ENCODE peak calls at places on chromosomes 1 and 21, in ten cellular contexts. L, I, P, R, U, G, S, A, K and T are unnamed samples.

GRCh38 chr1:58082596-58082995 is 463.9 kb downstream of the OMA1 start:
- DNase-seq in A (no peak), U (no peak), R (peak; percentile 79), L (no peak), G (no peak), K (no peak), I (no peak), S (no peak), P (no peak), T (no peak)

GRCh38 chr1:214793708-214794107 is 190.7 kb downstream of the CENPF start:
- DNase-seq in I (no peak), P (no peak), G (no peak), L (no peak), S (no peak), A (no peak), U (no peak), K (no peak), R (no peak), T (no peak)

GRCh38 chr21:45088729-45089128 is 14.3 kb downstream of the ADARB1 start:
- DNase-seq in I (no peak), S (no peak), K (no peak), R (no peak), A (no peak), P (no peak), U (no peak), G (no peak), L (no peak), T (no peak)

GRCh38 chr1:20964540-20965484 is 177.7 kb upstream of the HP1BP3 start:
- DNase-seq in I (peak; percentile 52), L (no peak), G (no peak), S (no peak), K (no peak), U (no peak), R (no peak), A (no peak), P (no peak), T (no peak)

GRCh38 chr1:203311368-203312301 is 6.3 kb downstream of the BTG2 start:
- DNase-seq in R (no peak), U (no peak), K (no peak), S (no peak), G (no peak), I (peak; percentile 19), P (no peak), A (no peak), L (no peak), T (no peak)

GRCh38 chr1:210647406-210648333 is 319.0 kb downstream of the HHAT start:
- DNase-seq in R (no peak), U (no peak), K (peak; percentile 11), I (no peak), L (peak; percentile 56), A (no peak), S (no peak), P (peak; percentile 33), G (no peak), T (no peak)

GRCh38 chr1:245788269-245788668 is 633.5 kb downstream of the KIF26B start:
- DNase-seq in S (no peak), R (no peak), P (peak; percentile 90), K (peak; percentile 80), L (peak; percentile 93), U (no peak), G (no peak), A (no peak), I (no peak), T (peak; percentile 94)

GRCh38 chr21:34513109-34513675 is 1.2 kb upstream of the KCNE1 start:
- DNase-seq in G (no peak), L (no peak), S (no peak), K (no peak), U (no peak), R (peak; percentile 22), A (no peak), I (no peak), P (no peak), T (no peak)

GRCh38 chr1:167223144-167224103 is 2.7 kb downstream of the POU2F1 start:
- DNase-seq in P (no peak), R (no peak), G (no peak), L (no peak), A (no peak), K (no peak), I (peak; percentile 33), U (no peak), S (no peak), T (peak; percentile 40)

GRCh38 chr1:185319152-185319501 is 2.1 kb upstream of the IVNS1ABP start:
- DNase-seq in R (no peak), U (no peak), I (no peak), L (no peak), A (no peak), G (no peak), S (no peak), P (no peak), K (no peak), T (no peak)

GRCh38 chr1:74571875-74572274 is 59.5 kb upstream of the LRRC53 start:
- DNase-seq in K (no peak), P (no peak), S (no peak), I (no peak), R (no peak), L (no peak), U (no peak), A (no peak), G (peak; percentile 33), T (no peak)

GRCh38 chr1:58902830-58903229 is 119.0 kb upstream of the JUN start:
- DNase-seq in S (no peak), P (no peak), R (no peak), K (no peak), I (no peak), U (no peak), A (no peak), G (no peak), L (no peak), T (no peak)

GRCh38 chr1:230772457-230773395 is 25.5 kb downstream of the CAPN9 start:
- DNase-seq in K (peak; percentile 81), L (peak; percentile 59), U (no peak), I (peak; percentile 81), P (peak; percentile 87), A (peak; percentile 54), G (peak; percentile 54), S (no peak), R (peak; percentile 42), T (peak; percentile 66)

GRCh38 chr1:38027201-38028104 is 14.9 kb downstream of the UTP11 start:
- DNase-seq in K (no peak), L (no peak), U (no peak), S (peak; percentile 83), R (no peak), A (no peak), G (no peak), I (no peak), P (no peak), T (no peak)

GRCh38 chr1:218250492-218250891 is 34.6 kb upstream of the RRP15 start:
- DNase-seq in U (no peak), S (no peak), L (no peak), P (no peak), G (no peak), A (no peak), K (no peak), I (no peak), R (no peak), T (no peak)

GRCh38 chr1:234887026-234887910 is 241.4 kb downstream of the TOMM20 start:
- DNase-seq in A (no peak), U (no peak), L (peak; percentile 40), K (peak; percentile 52), P (peak; percentile 61), I (no peak), S (no peak), G (no peak), R (no peak), T (peak; percentile 17)

GRCh38 chr1:176567190-176567794 is 104.3 kb downstream of the PAPPA2 start:
- DNase-seq in A (no peak), S (no peak), I (no peak), U (no peak), G (no peak), P (peak; percentile 59), K (no peak), L (no peak), R (no peak), T (peak; percentile 6)

GRCh38 chr1:230681599-230681998 is 32.3 kb downstream of the AGT start:
- DNase-seq in G (no peak), P (peak; percentile 65), U (no peak), L (peak; percentile 74), S (peak; percentile 76), I (peak; percentile 27), K (no peak), A (no peak), R (no peak), T (peak; percentile 68)

GRCh38 chr1:219883400-219884332 is 44.7 kb downstream of the SLC30A10 start:
- DNase-seq in G (peak; percentile 60), K (no peak), A (no peak), U (no peak), L (no peak), R (peak; percentile 33), S (no peak), P (no peak), I (no peak), T (no peak)

GRCh38 chr21:45741691-45742090 is 98.2 kb downstream of the PCBP3 start:
- DNase-seq in I (no peak), K (no peak), G (no peak), U (no peak), P (no peak), R (no peak), A (no peak), S (no peak), L (no peak), T (no peak)

GRCh38 chr1:50774759-50775351 is 185.2 kb downstream of the FAF1 start:
- DNase-seq in I (peak; percentile 73), R (peak; percentile 74), K (peak; percentile 17), S (no peak), A (no peak), U (no peak), P (peak; percentile 43), L (peak; percentile 40), G (no peak), T (peak; percentile 54)

GRCh38 chr1:60596791-60597748 is 485.3 kb upstream of the NFIA start:
- DNase-seq in S (no peak), I (no peak), P (no peak), G (no peak), K (no peak), L (peak; percentile 40), R (no peak), A (no peak), U (no peak), T (no peak)

GRCh38 chr1:225694151-225694603 is 41.3 kb upstream of the ENAH start:
- DNase-seq in U (no peak), P (no peak), S (peak; percentile 5), A (no peak), I (peak; percentile 45), L (peak; percentile 83), G (no peak), R (no peak), K (peak; percentile 28), T (no peak)

GRCh38 chr1:2404142-2404889 is 8.0 kb downstream of the PEX10 start:
- DNase-seq in A (no peak), U (no peak), I (no peak), L (no peak), P (no peak), G (no peak), K (no peak), R (no peak), S (no peak), T (no peak)

GRCh38 chr1:53180226-53180625 is 16.4 kb upstream of the CPT2 start:
- DNase-seq in G (no peak), P (no peak), U (no peak), I (no peak), A (no peak), S (no peak), K (peak; percentile 58), L (peak; percentile 30), R (no peak), T (no peak)